ENCODE peak calls at places on chromosomes 5 and 9, in seven cellular contexts. N, T, Z, F, R, H and C are unnamed samples.

GRCh38 chr5:169581580-169582227 is 1.9 kb upstream of the SPDL1 start:
- DNase-seq in N (no peak), T (no peak), Z (no peak), F (no peak), R (peak; percentile 54), H (no peak), C (no peak)

GRCh38 chr9:35517136-35517535 is 27.2 kb downstream of the RUSC2 start:
- DNase-seq in N (no peak), T (no peak), Z (no peak), F (no peak), R (no peak), H (no peak), C (no peak)

GRCh38 chr9:13705356-13705755 is 425.9 kb upstream of the MPDZ start:
- DNase-seq in N (no peak), T (no peak), Z (no peak), F (no peak), R (no peak), H (no peak), C (no peak)

GRCh38 chr5:39201795-39202593 is 17.4 kb downstream of the FYB1 start:
- DNase-seq in N (no peak), T (no peak), Z (no peak), F (no peak), R (no peak), H (no peak), C (no peak)

GRCh38 chr5:113067635-113068344 is 91.2 kb downstream of the DCP2 start:
- DNase-seq in N (no peak), T (peak; percentile 55), Z (no peak), F (no peak), R (no peak), H (no peak), C (no peak)

GRCh38 chr9:134381671-134382505 is 55.6 kb downstream of the RXRA start:
- DNase-seq in N (peak; percentile 61), T (no peak), Z (peak; percentile 71), F (no peak), R (no peak), H (peak; percentile 84), C (no peak)

GRCh38 chr9:121654497-121655140 is 3.2 kb downstream of the DAB2IP start:
- DNase-seq in N (no peak), T (no peak), Z (no peak), F (no peak), R (no peak), H (no peak), C (no peak)

GRCh38 chr5:120848883-120849282 is 384.8 kb downstream of the PRR16 start:
- DNase-seq in N (no peak), T (no peak), Z (no peak), F (no peak), R (peak; percentile 54), H (no peak), C (peak; percentile 1)

GRCh38 chr5:109936996-109937395 is 247.3 kb downstream of the MAN2A1 start:
- DNase-seq in N (no peak), T (no peak), Z (no peak), F (no peak), R (no peak), H (no peak), C (no peak)

GRCh38 chr5:39005566-39006232 is 68.5 kb downstream of the RICTOR start:
- DNase-seq in N (no peak), T (no peak), Z (no peak), F (no peak), R (no peak), H (no peak), C (no peak)

GRCh38 chr5:144189800-144190429 is 19.2 kb downstream of the KCTD16 start:
- DNase-seq in N (no peak), T (no peak), Z (peak; percentile 45), F (no peak), R (no peak), H (no peak), C (no peak)

GRCh38 chr9:3896576-3896975 is 370.8 kb upstream of the RFX3 start:
- DNase-seq in N (no peak), T (no peak), Z (no peak), F (no peak), R (no peak), H (no peak), C (no peak)

GRCh38 chr9:3888496-3888858 is 362.7 kb upstream of the RFX3 start:
- DNase-seq in N (no peak), T (no peak), Z (no peak), F (no peak), R (no peak), H (no peak), C (no peak)

GRCh38 chr9:3894764-3895163 is 369.0 kb upstream of the RFX3 start:
- DNase-seq in N (no peak), T (no peak), Z (no peak), F (peak; percentile 76), R (no peak), H (no peak), C (no peak)

GRCh38 chr9:3898371-3899218 is 372.8 kb upstream of the RFX3 start:
- DNase-seq in N (no peak), T (no peak), Z (no peak), F (no peak), R (no peak), H (no peak), C (no peak)

GRCh38 chr9:3893519-3893918 is 367.7 kb upstream of the RFX3 start:
- DNase-seq in N (no peak), T (no peak), Z (no peak), F (no peak), R (no peak), H (no peak), C (no peak)
- TF ChIP-seq CTCF in N (no peak), T (no peak), Z (peak; percentile 12), F (no peak), R (no peak), H (no peak), C (no peak)

GRCh38 chr9:120475341-120475740 is 104.6 kb downstream of the CDK5RAP2 start:
- DNase-seq in N (no peak), T (no peak), Z (no peak), F (peak; percentile 91), R (no peak), H (no peak), C (no peak)

GRCh38 chr9:120474579-120475243 is 105.3 kb downstream of the CDK5RAP2 start:
- DNase-seq in N (no peak), T (no peak), Z (no peak), F (peak; percentile 58), R (no peak), H (no peak), C (no peak)

GRCh38 chr9:120478208-120478607 is 101.8 kb downstream of the CDK5RAP2 start:
- DNase-seq in N (no peak), T (no peak), Z (no peak), F (no peak), R (no peak), H (no peak), C (no peak)

GRCh38 chr9:120480707-120481106 is 99.3 kb downstream of the CDK5RAP2 start:
- DNase-seq in N (no peak), T (no peak), Z (no peak), F (no peak), R (no peak), H (no peak), C (no peak)

DNA sequence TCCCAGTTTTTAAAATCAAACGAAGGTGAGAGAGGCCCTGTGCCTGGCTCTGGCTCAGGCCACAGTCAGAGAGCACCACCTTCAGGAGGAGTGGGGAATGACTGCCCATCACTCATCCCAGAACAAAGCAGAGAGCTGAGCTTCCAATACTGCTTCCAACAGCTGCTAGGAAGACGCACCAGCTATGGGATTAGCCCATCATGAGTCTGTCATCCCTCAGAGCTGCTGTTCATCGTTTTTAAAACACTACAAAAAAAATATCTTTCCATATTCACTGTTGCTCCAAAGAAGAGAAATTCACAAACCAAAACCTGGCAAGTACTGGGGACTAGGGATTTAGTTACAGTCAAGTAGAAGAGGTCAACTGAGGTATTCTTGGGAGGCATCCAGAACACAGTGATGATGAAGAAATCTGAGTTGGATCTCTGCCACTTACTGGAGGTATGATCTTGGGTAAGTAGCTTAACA is 102.4 kb downstream of the CDK5RAP2 start:
- DNase-seq in N (peak; percentile 53), T (no peak), Z (peak; percentile 54), F (peak; percentile 79), R (peak; percentile 57), H (no peak), C (peak; percentile 56)
- TF ChIP-seq CTCF in N (peak; percentile 95), T (peak; percentile 92), Z (peak; percentile 91), F (no peak), R (peak; percentile 92), H (peak; percentile 87), C (peak; percentile 95)

DNA sequence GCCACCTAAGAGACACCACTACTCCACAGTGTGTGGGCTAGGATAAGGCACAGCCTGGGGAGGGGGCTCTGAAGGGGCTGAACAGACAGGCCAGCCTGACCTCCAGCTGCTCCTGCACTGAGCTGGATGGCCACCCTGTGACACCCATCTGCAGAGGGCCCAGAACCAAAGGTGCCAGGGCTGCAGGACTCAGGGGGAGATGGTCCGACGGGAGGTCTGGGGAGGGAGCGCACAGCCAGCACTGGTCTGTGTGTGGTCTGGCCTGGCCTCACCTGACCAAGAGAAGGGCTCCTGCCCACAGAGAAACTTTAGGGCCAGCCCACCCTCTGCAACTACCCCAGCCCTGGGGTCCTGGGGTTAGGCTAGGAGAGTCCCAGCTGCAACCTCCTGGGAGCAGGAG is 789 bp downstream of the LTC4S start:
- DNase-seq in N (no peak), T (no peak), Z (no peak), F (no peak), R (no peak), H (no peak), C (no peak)
- TF ChIP-seq CTCF in N (no peak), T (no peak), Z (no peak), F (no peak), R (no peak), H (no peak), C (no peak)

DNA sequence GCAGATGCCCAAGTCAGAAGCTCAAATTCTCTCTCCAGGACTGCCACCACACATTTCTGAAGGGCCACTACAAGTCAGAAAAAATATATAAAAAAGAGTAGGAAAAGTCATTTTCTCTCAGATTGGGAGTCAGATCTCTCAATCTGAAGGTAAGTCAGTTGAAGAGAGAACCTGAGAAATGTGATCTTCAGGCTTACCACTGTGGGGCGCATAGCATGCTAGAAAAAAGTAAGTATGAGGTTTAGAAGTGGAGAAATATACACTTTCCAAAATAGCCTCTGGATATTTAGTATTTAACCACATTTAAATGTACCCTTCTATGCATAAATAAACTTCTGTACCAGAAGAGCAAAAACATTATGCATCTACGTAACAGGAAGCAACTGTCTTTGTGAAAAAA is 800.7 kb upstream of the CTNND2 start:
- DNase-seq in N (no peak), T (no peak), Z (no peak), F (no peak), R (no peak), H (no peak), C (no peak)
- TF ChIP-seq CTCF in N (no peak), T (no peak), Z (no peak), F (no peak), R (no peak), H (no peak), C (no peak)

GRCh38 chr9:92406506-92406905 is 2.1 kb upstream of the OGN start:
- DNase-seq in N (no peak), T (peak; percentile 81), Z (no peak), F (no peak), R (no peak), H (no peak), C (no peak)
- TF ChIP-seq CTCF in N (no peak), T (no peak), Z (no peak), F (no peak), R (no peak), H (no peak), C (no peak)

GRCh38 chr9:114656301-114656700 is 1.3 kb downstream of the TEX53 start:
- DNase-seq in N (no peak), T (no peak), Z (no peak), F (no peak), R (no peak), H (no peak), C (no peak)
- TF ChIP-seq CTCF in N (no peak), T (no peak), Z (no peak), F (no peak), R (no peak), H (no peak), C (no peak)

GRCh38 chr9:114384836-114385411 is 2.9 kb downstream of the AKNA start:
- DNase-seq in N (no peak), T (no peak), Z (no peak), F (no peak), R (no peak), H (no peak), C (no peak)
- TF ChIP-seq CTCF in N (no peak), T (no peak), Z (no peak), F (no peak), R (no peak), H (no peak), C (no peak)